ENCODE peak calls at places on chromosome 9, in six cellular contexts. V is effector memory CD4-positive, alpha-beta T cell; N is RWPE1; A is epithelial cell of prostate; C is AG10803; W is nephron progenitor cell. M is an unnamed sample.
A peak's percentile ranks its signal among the peaks of the same experiment; 100 is the strongest.

GRCh38 chr9:126690431-126691051 is 76.8 kb downstream of the LMX1B start:
- DNase-seq in N (peak; percentile 72), C (no peak), W (peak; percentile 85), V (no peak), A (no peak), M (peak; percentile 59)

GRCh38 chr9:4389755-4390154 is 89.9 kb upstream of the GLIS3 start:
- DNase-seq in A (no peak), C (no peak), W (no peak), N (no peak), V (no peak), M (no peak)

GRCh38 chr9:114503522-114504340 is 1.5 kb downstream of the WHRN start:
- DNase-seq in A (no peak), W (no peak), C (no peak), V (no peak), N (no peak), M (no peak)

GRCh38 chr9:129509508-129509907 is 111.4 kb downstream of the C9orf50 start:
- DNase-seq in N (no peak), W (no peak), C (peak; percentile 79), V (no peak), A (no peak), M (peak; percentile 42)

GRCh38 chr9:88458716-88459115 is 70.5 kb downstream of the SPIN1 start:
- DNase-seq in V (no peak), W (no peak), N (no peak), C (peak; percentile 97), A (no peak), M (no peak)

GRCh38 chr9:16442622-16443021 is 427.8 kb downstream of the BNC2 start:
- DNase-seq in A (no peak), N (peak; percentile 45), W (no peak), C (peak; percentile 17), V (no peak), M (peak; percentile 14)

GRCh38 chr9:89382026-89382986 is 64.0 kb downstream of the SECISBP2 start:
- DNase-seq in A (no peak), N (no peak), C (no peak), W (no peak), V (no peak), M (no peak)

GRCh38 chr9:96079816-96080215 is 204.3 kb downstream of the ERCC6L2 start:
- DNase-seq in N (no peak), C (no peak), V (no peak), W (no peak), A (no peak), M (no peak)

GRCh38 chr9:130918870-130919558 is 20.0 kb downstream of the FIBCD1 start:
- DNase-seq in W (no peak), N (no peak), C (no peak), V (no peak), A (no peak), M (no peak)

GRCh38 chr9:69342769-69343168 is 17.8 kb downstream of the ENTREP1 start:
- DNase-seq in W (no peak), C (no peak), N (no peak), A (no peak), V (no peak), M (no peak)

GRCh38 chr9:12993432-12993831 is 218.6 kb downstream of the LURAP1L start:
- DNase-seq in V (no peak), C (no peak), W (no peak), N (no peak), A (no peak), M (no peak)

GRCh38 chr9:99497641-99498040 is 275.6 kb downstream of the SEC61B start:
- DNase-seq in W (no peak), A (no peak), N (no peak), V (no peak), C (no peak), M (no peak)

GRCh38 chr9:81848472-81848871 is 79.8 kb upstream of the SPATA31D4 start:
- DNase-seq in W (no peak), A (no peak), N (peak; percentile 36), V (no peak), C (peak; percentile 43), M (peak; percentile 64)

GRCh38 chr9:75429531-75430454 is 341.5 kb downstream of the OSTF1 start:
- DNase-seq in W (no peak), N (no peak), A (no peak), V (no peak), C (no peak), M (no peak)

GRCh38 chr9:76996700-76997099 is 22.8 kb upstream of the FOXB2 start:
- DNase-seq in N (no peak), W (peak; percentile 65), A (no peak), C (peak; percentile 34), V (no peak), M (peak; percentile 56)

GRCh38 chr9:134474058-134474370 is 147.8 kb downstream of the RXRA start:
- DNase-seq in C (peak; percentile 31), W (no peak), A (no peak), V (no peak), N (no peak), M (no peak)

GRCh38 chr9:90092512-90092911 is 487.7 kb downstream of the GADD45G start:
- DNase-seq in N (no peak), W (no peak), V (no peak), C (no peak), A (no peak), M (no peak)

GRCh38 chr9:89956907-89957306 is 352.1 kb downstream of the GADD45G start:
- DNase-seq in C (no peak), V (no peak), A (no peak), N (no peak), W (no peak), M (no peak)

GRCh38 chr9:92378825-92379535 is 25.4 kb downstream of the OGN start:
- DNase-seq in C (peak; percentile 65), V (no peak), N (no peak), W (no peak), A (no peak), M (peak; percentile 24)

GRCh38 chr9:124222918-124223720 is 34.6 kb upstream of the NEK6 start:
- DNase-seq in V (no peak), N (peak; percentile 45), A (no peak), W (no peak), C (peak; percentile 41), M (peak; percentile 85)

GRCh38 chr9:6488395-6488794 is 75.4 kb downstream of the UHRF2 start:
- DNase-seq in N (no peak), A (no peak), W (no peak), V (no peak), C (no peak), M (no peak)

GRCh38 chr9:89740722-89741121 is 135.9 kb downstream of the GADD45G start:
- DNase-seq in V (no peak), W (no peak), A (no peak), C (no peak), N (no peak), M (no peak)

GRCh38 chr9:82650368-82650767 is 412.6 kb downstream of the RASEF start:
- DNase-seq in N (no peak), V (no peak), W (no peak), A (no peak), C (no peak), M (no peak)

GRCh38 chr9:128340691-128341434 is 536 bp downstream of the SLC27A4 start:
- DNase-seq in C (no peak), W (peak; percentile 40), A (no peak), V (no peak), N (peak; percentile 48), M (peak; percentile 18)

GRCh38 chr9:22238809-22239684 is 207.6 kb upstream of the DMRTA1 start:
- DNase-seq in C (peak; percentile 65), V (no peak), N (peak; percentile 33), A (no peak), W (no peak), M (peak; percentile 66)

GRCh38 chr9:35226685-35227084 is 64.9 kb downstream of the UNC13B start:
- DNase-seq in W (no peak), N (no peak), C (no peak), A (no peak), V (no peak), M (no peak)

M was measured in dermis blood vessel endothelial cell.